ENCODE peak calls at places on chromosomes 12 and 14, in four cellular contexts. F is right lobe of liver, V is aorta, S is stomach. R is an unnamed sample.

GRCh38 chr14:103552011-103552797 is 10.3 kb downstream of the BAG5 start:
- DNase-seq in F (peak), S (no peak), V (peak), R (peak)

GRCh38 chr12:31967569-31967968 is 8.4 kb downstream of the RESF1 start:
- DNase-seq in S (no peak), F (peak), V (no peak), R (no peak)

GRCh38 chr14:47302121-47302520 is 373.3 kb downstream of the MDGA2 start:
- DNase-seq in F (no peak), V (no peak), S (no peak), R (no peak)

GRCh38 chr12:27052176-27052575 is 29.8 kb downstream of the MED21 start:
- DNase-seq in F (no peak), V (no peak), S (no peak), R (no peak)

GRCh38 chr14:66508846-66509621 is 1.1 kb downstream of the GPHN start:
- DNase-seq in S (no peak), F (peak), V (peak), R (peak)

GRCh38 chr14:96852823-96853422 is 55.7 kb downstream of the VRK1 start:
- DNase-seq in F (no peak), S (no peak), V (no peak), R (peak)

GRCh38 chr14:93965287-93965821 is 11.0 kb downstream of the ASB2 start:
- DNase-seq in F (no peak), V (no peak), S (no peak), R (peak)

GRCh38 chr12:25553083-25553482 is at the start of gene LMNTD1:
- DNase-seq in F (no peak), S (no peak), V (no peak), R (peak)

GRCh38 chr14:104011824-104012517 is 69.6 kb upstream of the RD3L start:
- DNase-seq in S (peak), V (no peak), F (no peak), R (no peak)

GRCh38 chr14:69752773-69753172 is 14.2 kb upstream of the SRSF5 start:
- DNase-seq in V (no peak), F (no peak), S (no peak), R (no peak)

GRCh38 chr14:88790501-88791251 is 2.1 kb downstream of the EML5 start:
- DNase-seq in S (no peak), V (no peak), F (no peak), R (no peak)

GRCh38 chr12:115640929-115641328 is 636.6 kb downstream of the MED13L start:
- DNase-seq in S (no peak), F (no peak), V (no peak), R (no peak)

GRCh38 chr12:100375023-100375737 is 18.3 kb downstream of the SLC17A8 start:
- DNase-seq in V (peak), S (peak), F (no peak), R (peak)

GRCh38 chr12:6215932-6216494 is 15.8 kb downstream of the CD9 start:
- DNase-seq in S (peak), F (no peak), V (peak), R (peak)

GRCh38 chr12:6216581-6216980 is 16.4 kb downstream of the CD9 start:
- DNase-seq in V (no peak), S (no peak), F (no peak), R (no peak)

GRCh38 chr12:6214633-6215032 is 14.4 kb downstream of the CD9 start:
- DNase-seq in F (no peak), V (no peak), S (no peak), R (no peak)

GRCh38 chr12:6213969-6214368 is 13.8 kb downstream of the CD9 start:
- DNase-seq in F (no peak), S (no peak), V (no peak), R (no peak)

GRCh38 chr12:6215120-6215807 is 15.1 kb downstream of the CD9 start:
- DNase-seq in V (no peak), F (no peak), S (no peak), R (no peak)
- H3K4me3 ChIP-seq in V (no peak), F (no peak), S (no peak), R (no peak)

GRCh38 chr12:110284597-110284996 is 3.5 kb downstream of the ATP2A2 start:
- DNase-seq in V (no peak), S (no peak), F (no peak), R (no peak)
- H3K4me3 ChIP-seq in V (peak), S (peak), F (peak), R (peak)

GRCh38 chr14:92630367-92630766 is 116.8 kb downstream of the RIN3 start:
- DNase-seq in V (no peak), S (no peak), F (no peak), R (no peak)
- H3K4me3 ChIP-seq in V (no peak), S (no peak), F (no peak), R (no peak)

GRCh38 chr12:212799-213526 is 994 bp downstream of the SLC6A12 start:
- DNase-seq in S (peak), F (peak), V (peak), R (no peak)
- H3K4me3 ChIP-seq in S (peak), F (peak), V (no peak), R (no peak)

GRCh38 chr12:128789356-128789929 is 34.3 kb downstream of the SLC15A4 start:
- DNase-seq in F (no peak), S (no peak), V (no peak), R (no peak)
- H3K4me3 ChIP-seq in F (no peak), S (no peak), V (no peak), R (no peak)

GRCh38 chr12:65602579-65603295 is 221.5 kb upstream of the HMGA2 start:
- DNase-seq in V (peak), F (peak), S (peak), R (peak)
- H3K4me3 ChIP-seq in V (no peak), F (no peak), S (peak), R (peak)

GRCh38 chr12:39044754-39045153 is 139.4 kb upstream of the CPNE8 start:
- DNase-seq in V (no peak), F (no peak), S (no peak), R (no peak)

GRCh38 chr12:39047539-39048078 is 142.2 kb upstream of the CPNE8 start:
- DNase-seq in S (no peak), V (no peak), F (no peak), R (no peak)

GRCh38 chr12:39048395-39048794 is 143.0 kb upstream of the CPNE8 start:
- DNase-seq in S (no peak), F (no peak), V (no peak), R (no peak)

DNA sequence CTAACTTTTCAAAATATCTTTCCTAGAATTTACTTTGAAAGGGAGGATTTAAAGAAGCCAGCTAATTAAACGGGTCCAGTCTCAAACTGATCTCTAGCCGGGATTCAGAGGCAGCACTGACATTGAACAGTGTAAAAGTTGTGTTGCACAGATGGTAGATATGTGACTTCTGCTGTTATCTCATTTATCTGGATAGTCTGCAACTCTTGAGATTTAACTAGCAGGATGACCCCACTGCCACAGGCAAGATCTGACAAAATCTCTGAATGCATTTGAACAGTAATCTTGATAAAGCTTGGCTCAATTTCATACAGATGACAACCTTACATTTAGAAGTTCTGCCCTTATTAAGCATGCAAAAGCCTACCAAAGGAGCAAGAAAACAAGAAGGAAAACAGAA is 138.0 kb upstream of the CPNE8 start:
- DNase-seq in F (no peak), S (no peak), V (no peak), R (no peak)
- H3K4me3 ChIP-seq in F (no peak), S (no peak), V (no peak), R (no peak)

GRCh38 chr12:94987806-94988205 is 15.7 kb downstream of the NDUFA12 start:
- DNase-seq in V (no peak), F (no peak), S (no peak), R (no peak)
- H3K4me3 ChIP-seq in V (no peak), F (no peak), S (no peak), R (no peak)

GRCh38 chr12:19263666-19264065 is 134.1 kb downstream of the PLEKHA5 start:
- DNase-seq in V (no peak), S (no peak), F (no peak), R (no peak)
- H3K4me3 ChIP-seq in V (no peak), S (no peak), F (no peak), R (no peak)

R was measured in fibroblast of pulmonary artery.